ENCODE peak calls at places on chromosome 1, in five cellular contexts. One of them, this sample, is unnamed.

GRCh38 chr1:211328866-211329265 is 2.2 kb downstream of the TRAF5 start:
- DNase-seq in pulmonary artery endothelial cell: no peak
- DNase-seq in cardiac muscle cell: no peak
- DNase-seq in PC-9: no peak
- DNase-seq in NCI-H1417: no peak
- DNase-seq in this sample: no peak

GRCh38 chr1:116334015-116334547 is 39.0 kb upstream of the ATP1A1 start:
- DNase-seq in pulmonary artery endothelial cell: peak
- DNase-seq in cardiac muscle cell: no peak
- DNase-seq in NCI-H1417: peak
- DNase-seq in PC-9: peak
- DNase-seq in this sample: peak

GRCh38 chr1:92563457-92564216 is 76.9 kb upstream of the GFI1 start:
- DNase-seq in cardiac muscle cell: no peak
- DNase-seq in NCI-H1417: no peak
- DNase-seq in pulmonary artery endothelial cell: no peak
- DNase-seq in PC-9: no peak
- DNase-seq in this sample: no peak

GRCh38 chr1:198465201-198466144 is 75.0 kb downstream of the ATP6V1G3 start:
- DNase-seq in NCI-H1417: peak
- DNase-seq in PC-9: peak
- DNase-seq in cardiac muscle cell: peak
- DNase-seq in pulmonary artery endothelial cell: no peak
- DNase-seq in this sample: no peak

GRCh38 chr1:158506369-158506987 is 34.5 kb downstream of the OR10R2 start:
- DNase-seq in cardiac muscle cell: peak
- DNase-seq in PC-9: no peak
- DNase-seq in NCI-H1417: no peak
- DNase-seq in pulmonary artery endothelial cell: no peak
- DNase-seq in this sample: no peak

GRCh38 chr1:22790232-22791008 is 79.8 kb downstream of the EPHB2 start:
- DNase-seq in pulmonary artery endothelial cell: no peak
- DNase-seq in NCI-H1417: peak
- DNase-seq in cardiac muscle cell: no peak
- DNase-seq in PC-9: no peak
- DNase-seq in this sample: no peak

GRCh38 chr1:194705123-194705522 is 1518.7 kb upstream of the B3GALT2 start:
- DNase-seq in cardiac muscle cell: no peak
- DNase-seq in pulmonary artery endothelial cell: no peak
- DNase-seq in PC-9: no peak
- DNase-seq in NCI-H1417: no peak
- DNase-seq in this sample: no peak

GRCh38 chr1:242189591-242189990 is 190.7 kb upstream of the MAP1LC3C start:
- DNase-seq in pulmonary artery endothelial cell: no peak
- DNase-seq in NCI-H1417: no peak
- DNase-seq in cardiac muscle cell: no peak
- DNase-seq in PC-9: no peak
- DNase-seq in this sample: no peak

GRCh38 chr1:43557744-43558245 is 27.1 kb downstream of the PTPRF start:
- DNase-seq in PC-9: peak
- DNase-seq in cardiac muscle cell: no peak
- DNase-seq in NCI-H1417: peak
- DNase-seq in pulmonary artery endothelial cell: no peak
- DNase-seq in this sample: no peak

GRCh38 chr1:15579683-15580047 is 5.2 kb downstream of the AGMAT start:
- DNase-seq in NCI-H1417: no peak
- DNase-seq in cardiac muscle cell: no peak
- DNase-seq in PC-9: no peak
- DNase-seq in pulmonary artery endothelial cell: no peak
- DNase-seq in this sample: no peak

GRCh38 chr1:246537441-246537840 is 28.6 kb downstream of the TFB2M start:
- DNase-seq in cardiac muscle cell: no peak
- DNase-seq in PC-9: no peak
- DNase-seq in pulmonary artery endothelial cell: no peak
- DNase-seq in NCI-H1417: no peak
- DNase-seq in this sample: no peak

GRCh38 chr1:235883261-235883927 is 16.7 kb upstream of the LYST start:
- DNase-seq in PC-9: peak
- DNase-seq in pulmonary artery endothelial cell: no peak
- DNase-seq in cardiac muscle cell: no peak
- DNase-seq in NCI-H1417: no peak
- DNase-seq in this sample: peak

GRCh38 chr1:26375081-26375480 is 2.5 kb upstream of the ZNF683 start:
- DNase-seq in NCI-H1417: no peak
- DNase-seq in cardiac muscle cell: no peak
- DNase-seq in pulmonary artery endothelial cell: no peak
- DNase-seq in PC-9: no peak
- DNase-seq in this sample: no peak

GRCh38 chr1:50333595-50333974 is 89.7 kb downstream of the DMRTA2 start:
- DNase-seq in pulmonary artery endothelial cell: no peak
- DNase-seq in PC-9: no peak
- DNase-seq in NCI-H1417: peak
- DNase-seq in cardiac muscle cell: peak
- DNase-seq in this sample: no peak

This sample was measured in brain pericyte.